ENCODE peak calls at places on chromosomes 6 and 20, in six cellular contexts. I, W, G, A, C and B are unnamed samples.

GRCh38 chr6:39143238-39143930 is 28.4 kb upstream of the SAYSD1 start:
- DNase-seq in C (peak; percentile 72), W (no peak), I (no peak), G (no peak), A (no peak), B (no peak)

GRCh38 chr6:135094403-135094821 is 39.8 kb upstream of the HBS1L start:
- DNase-seq in I (no peak), A (no peak), W (no peak), C (no peak), G (no peak), B (no peak)

GRCh38 chr6:166008441-166009369 is 158.9 kb downstream of the TBXT start:
- DNase-seq in G (no peak), C (no peak), W (peak; percentile 59), I (peak; percentile 50), A (no peak), B (peak; percentile 76)

GRCh38 chr6:112923940-112924587 is 576.9 kb downstream of the RFPL4B start:
- DNase-seq in W (no peak), I (no peak), A (no peak), C (no peak), G (no peak), B (no peak)

GRCh38 chr6:83536034-83536646 is 23.8 kb downstream of the PRSS35 start:
- DNase-seq in G (peak; percentile 48), I (peak; percentile 63), A (peak; percentile 51), W (no peak), C (no peak), B (no peak)

GRCh38 chr20:20719411-20719810 is 7.0 kb upstream of the RALGAPA2 start:
- DNase-seq in C (no peak), W (no peak), G (no peak), A (no peak), I (no peak), B (no peak)

GRCh38 chr6:124007915-124008688 is 204.4 kb downstream of the NKAIN2 start:
- DNase-seq in W (no peak), C (no peak), G (no peak), A (no peak), I (no peak), B (no peak)

GRCh38 chr6:137389150-137389664 is 105.0 kb downstream of the OLIG3 start:
- DNase-seq in A (no peak), W (peak; percentile 6), C (no peak), I (no peak), G (no peak), B (no peak)

GRCh38 chr20:10982692-10983091 is 308.9 kb upstream of the JAG1 start:
- DNase-seq in A (peak; percentile 35), G (no peak), W (no peak), C (no peak), I (peak; percentile 42), B (no peak)

GRCh38 chr20:63520594-63520938 is at the start of gene PPDPF:
- DNase-seq in A (peak; percentile 81), W (peak; percentile 90), C (peak; percentile 96), I (peak; percentile 98), G (peak; percentile 12), B (peak; percentile 34)

GRCh38 chr6:109105681-109106080 is 10.4 kb downstream of the CEP57L1 start:
- DNase-seq in W (no peak), I (no peak), G (no peak), A (no peak), C (no peak), B (no peak)

GRCh38 chr6:133632906-133633305 is 256.0 kb upstream of the TCF21 start:
- DNase-seq in G (no peak), W (no peak), I (no peak), A (no peak), C (no peak), B (no peak)

GRCh38 chr6:170108456-170108855 is 182.4 kb downstream of the DLL1 start:
- DNase-seq in A (no peak), I (no peak), C (peak; percentile 53), W (no peak), G (no peak), B (no peak)